ENCODE peak calls at places on chromosomes 6 and 20, in six cellular contexts. C is ovary, B is Kasumi-1, I is activated T-cell treated with anti-CD3 and anti-CD28 coated beads for 1 hour, F is GM23248, T is activated gamma-delta T cell treated with Interleukin-2 at 50 U/mL for 16 hours. Z is an unnamed sample.

GRCh38 chr6:12363651-12364381 is 73.7 kb downstream of the EDN1 start:
- DNase-seq in I (no peak), T (no peak), F (no peak), C (no peak), B (peak), Z (no peak)

GRCh38 chr6:26257272-26257671 is 107.7 kb upstream of the BTN3A2 start:
- DNase-seq in T (no peak), C (no peak), F (no peak), I (no peak), B (no peak), Z (no peak)

GRCh38 chr6:115819506-115819905 is 241.2 kb downstream of the FRK start:
- DNase-seq in B (no peak), F (no peak), I (no peak), T (no peak), C (no peak), Z (no peak)

GRCh38 chr6:111477481-111477938 is 5.5 kb downstream of the REV3L start:
- DNase-seq in T (no peak), B (no peak), F (peak), C (no peak), I (no peak), Z (no peak)

GRCh38 chr6:947235-947934 is 254.4 kb upstream of the EXOC2 start:
- DNase-seq in C (no peak), F (no peak), T (no peak), B (no peak), I (no peak), Z (no peak)

GRCh38 chr6:149701699-149702098 is 16.2 kb downstream of the LATS1 start:
- DNase-seq in C (no peak), T (no peak), I (no peak), F (peak), B (no peak), Z (peak)

GRCh38 chr20:561437-562231 is 18.0 kb upstream of the CSNK2A1 start:
- DNase-seq in T (peak), C (peak), F (peak), B (peak), I (peak), Z (peak)

GRCh38 chr6:3176562-3177355 is 19.4 kb upstream of the TUBB2A start:
- DNase-seq in I (no peak), C (no peak), F (peak), B (peak), T (no peak), Z (peak)

GRCh38 chr20:37897008-37897548 is 5.8 kb upstream of the VSTM2L start:
- DNase-seq in C (no peak), I (no peak), T (no peak), B (peak), F (no peak), Z (no peak)

GRCh38 chr6:14149053-14149746 is 31.6 kb downstream of the CD83 start:
- DNase-seq in C (no peak), F (no peak), B (no peak), T (no peak), I (no peak), Z (no peak)

GRCh38 chr6:46684771-46685170 is 2.9 kb upstream of the TDRD6 start:
- DNase-seq in C (no peak), F (peak), T (no peak), I (no peak), B (no peak), Z (no peak)

GRCh38 chr6:163260111-163260895 is 154.2 kb upstream of the QKI start:
- DNase-seq in I (no peak), C (peak), T (no peak), F (peak), B (peak), Z (no peak)

GRCh38 chr6:148497256-148497655 is 154.6 kb downstream of the SASH1 start:
- DNase-seq in C (no peak), B (no peak), I (no peak), F (peak), T (no peak), Z (no peak)

GRCh38 chr6:142373268-142374089 is 71.7 kb downstream of the ADGRG6 start:
- DNase-seq in I (no peak), B (no peak), F (peak), T (no peak), C (no peak), Z (no peak)

GRCh38 chr20:38748863-38749153 is 548 bp downstream of the ACTR5 start:
- DNase-seq in B (no peak), F (no peak), C (no peak), I (peak), T (peak), Z (no peak)

GRCh38 chr6:165178056-165178455 is 131.3 kb downstream of the C6orf118 start:
- DNase-seq in C (no peak), B (no peak), T (no peak), F (peak), I (no peak), Z (no peak)

GRCh38 chr6:108578595-108579038 is 17.9 kb downstream of the FOXO3 start:
- DNase-seq in I (no peak), B (no peak), C (no peak), T (no peak), F (peak), Z (no peak)

GRCh38 chr6:155352812-155353211 is 38.5 kb upstream of the TFB1M start:
- DNase-seq in T (no peak), I (no peak), F (peak), C (no peak), B (no peak), Z (no peak)

GRCh38 chr20:62358171-62358719 is 8.9 kb downstream of the LAMA5 start:
- DNase-seq in T (no peak), B (no peak), F (no peak), C (peak), I (no peak), Z (no peak)

GRCh38 chr20:30601974-30602373 is 655.5 kb upstream of the DEFB115 start:
- DNase-seq in I (no peak), F (no peak), C (no peak), T (no peak), B (no peak), Z (no peak)

GRCh38 chr6:169665289-169665688 is 36.5 kb downstream of the WDR27 start:
- DNase-seq in F (no peak), B (no peak), I (no peak), C (no peak), T (no peak), Z (no peak)

GRCh38 chr20:9015984-9016324 is 52.9 kb upstream of the PLCB4 start:
- DNase-seq in F (peak), I (no peak), B (no peak), T (no peak), C (no peak), Z (no peak)

GRCh38 chr20:33181482-33182093 is 13.6 kb downstream of the BPIFA2 start:
- DNase-seq in F (no peak), T (no peak), C (no peak), B (no peak), I (no peak), Z (no peak)

GRCh38 chr20:60408435-60408834 is 450.2 kb downstream of the CDH26 start:
- DNase-seq in I (no peak), F (no peak), T (no peak), C (no peak), B (no peak), Z (no peak)

GRCh38 chr6:111572216-111572706 is 33.4 kb downstream of the TRAF3IP2 start:
- DNase-seq in T (no peak), F (no peak), C (no peak), I (no peak), B (no peak), Z (no peak)